ENCODE peak calls at places on chromosomes 2 and 18, in four cellular contexts. U is EL, L is anterior cingulate cortex, A is Calu3. H is an unnamed sample.

GRCh38 chr2:118978064-118978463 is 36.1 kb downstream of the MARCO start:
- DNase-seq in U (no peak), L (no peak), A (no peak), H (no peak)

GRCh38 chr2:212936572-212936971 is 214.8 kb downstream of the IKZF2 start:
- DNase-seq in U (no peak), L (no peak), A (no peak), H (no peak)

GRCh38 chr2:216545359-216545758 is 46.7 kb downstream of the RPL37A start:
- DNase-seq in U (no peak), L (no peak), A (no peak), H (no peak)

GRCh38 chr18:49926076-49926745 is 112.9 kb upstream of the ACAA2 start:
- DNase-seq in U (no peak), L (no peak), A (no peak), H (no peak)

GRCh38 chr2:115650827-115651226 is 1208.4 kb downstream of the DPP10 start:
- DNase-seq in U (no peak), L (no peak), A (no peak), H (no peak)

GRCh38 chr2:70115646-70116442 is 28.6 kb downstream of the PCBP1 start:
- DNase-seq in U (no peak), L (no peak), A (no peak), H (no peak)

GRCh38 chr18:74896390-74896991 is 298.8 kb downstream of the ZNF407 start:
- DNase-seq in U (no peak), L (no peak), A (peak), H (no peak)

GRCh38 chr2:239589855-239590254 is 189.0 kb upstream of the HDAC4 start:
- DNase-seq in U (no peak), L (no peak), A (no peak), H (no peak)

GRCh38 chr2:129164220-129164619 is 815.2 kb upstream of the RAB6C start:
- DNase-seq in U (no peak), L (no peak), A (no peak), H (no peak)

GRCh38 chr2:241546771-241547498 is 11.6 kb upstream of the BOK start:
- DNase-seq in U (peak), L (no peak), A (no peak), H (peak)

GRCh38 chr18:58005885-58006523 is 38.0 kb upstream of the NEDD4L start:
- DNase-seq in U (peak), L (no peak), A (no peak), H (no peak)

GRCh38 chr2:74441111-74441689 is 537 bp downstream of the RTKN start:
- DNase-seq in U (no peak), L (no peak), A (no peak), H (no peak)

GRCh38 chr2:120735750-120736170 is at the start of gene GLI2:
- DNase-seq in U (peak), L (peak), A (peak), H (peak)

GRCh38 chr2:19971691-19972090 is 18.2 kb downstream of the WDR35 start:
- DNase-seq in U (no peak), L (no peak), A (no peak), H (no peak)

GRCh38 chr18:6672909-6673308 is 56.6 kb upstream of the ARHGAP28 start:
- DNase-seq in U (no peak), L (no peak), A (no peak), H (no peak)

GRCh38 chr2:65096948-65097347 is 33.0 kb downstream of the RAB1A start:
- DNase-seq in U (peak), L (no peak), A (no peak), H (no peak)

H was measured in frontal cortex.